ENCODE peak calls at places on chromosomes 7 and 10, in seven cellular contexts. E is fibroblast of lung; W is astrocyte; B is CD8-positive, alpha-beta memory T cell; O is HCT116; S is AG04450; N is GM23338. Y is an unnamed sample.

GRCh38 chr10:110481948-110482347 is 15.8 kb upstream of the DUSP5 start:
- DNase-seq in E (no peak), W (no peak), B (no peak), O (no peak), S (no peak), N (no peak), Y (no peak)

GRCh38 chr7:13148548-13148947 is 461.1 kb downstream of the ARL4A start:
- DNase-seq in E (no peak), W (no peak), B (no peak), O (no peak), S (no peak), N (no peak), Y (no peak)

GRCh38 chr10:126080879-126081331 is 184.5 kb downstream of the FANK1 start:
- DNase-seq in E (peak), W (peak), B (no peak), O (no peak), S (peak), N (no peak), Y (no peak)

GRCh38 chr10:71964669-71965515 is 697 bp downstream of the CHST3 start:
- DNase-seq in E (peak), W (peak), B (no peak), O (no peak), S (no peak), N (peak), Y (no peak)

GRCh38 chr7:3399858-3400257 is 98.8 kb downstream of the SDK1 start:
- DNase-seq in E (peak), W (peak), B (no peak), O (peak), S (no peak), N (peak), Y (no peak)

GRCh38 chr7:82319674-82320118 is 123.9 kb downstream of the CACNA2D1 start:
- DNase-seq in E (peak), W (peak), B (no peak), O (no peak), S (peak), N (no peak), Y (peak)

GRCh38 chr7:149819961-149820340 is 18.2 kb upstream of the ZNF862 start:
- DNase-seq in E (no peak), W (no peak), B (no peak), O (no peak), S (no peak), N (no peak), Y (peak)

GRCh38 chr7:83704564-83704963 is 55.6 kb upstream of the SEMA3E start:
- DNase-seq in E (no peak), W (no peak), B (no peak), O (no peak), S (no peak), N (no peak), Y (no peak)

GRCh38 chr7:24718977-24719491 is 38.2 kb downstream of the GSDME start:
- DNase-seq in E (no peak), W (no peak), B (no peak), O (no peak), S (no peak), N (no peak), Y (no peak)

GRCh38 chr10:1380075-1380793 is 324.0 kb downstream of the WDR37 start:
- DNase-seq in E (no peak), W (no peak), B (no peak), O (no peak), S (no peak), N (no peak), Y (peak)

GRCh38 chr7:30974605-30975256 is 11.0 kb downstream of the GHRHR start:
- DNase-seq in E (peak), W (peak), B (no peak), O (peak), S (no peak), N (peak), Y (peak)

GRCh38 chr7:111210996-111211395 is 120.1 kb downstream of the LRRN3 start:
- DNase-seq in E (peak), W (peak), B (no peak), O (no peak), S (no peak), N (no peak), Y (no peak)

GRCh38 chr10:101007099-101007711 is 7.6 kb downstream of the LZTS2 start:
- DNase-seq in E (peak), W (no peak), B (no peak), O (no peak), S (no peak), N (no peak), Y (no peak)

GRCh38 chr7:5643280-5643679 is 138.2 kb downstream of the RNF216 start:
- DNase-seq in E (no peak), W (no peak), B (peak), O (no peak), S (no peak), N (peak), Y (no peak)

GRCh38 chr10:44971935-44972792 is 6.4 kb downstream of the DEPP1 start:
- DNase-seq in E (no peak), W (no peak), B (no peak), O (no peak), S (no peak), N (no peak), Y (no peak)

GRCh38 chr10:5506751-5507648 is 7.6 kb upstream of the CALML5 start:
- DNase-seq in E (no peak), W (no peak), B (no peak), O (no peak), S (no peak), N (no peak), Y (peak)

GRCh38 chr7:47804767-47805545 is 143.3 kb downstream of the PKD1L1 start:
- DNase-seq in E (no peak), W (peak), B (no peak), O (no peak), S (no peak), N (no peak), Y (no peak)

GRCh38 chr10:124612611-124613498 is 131.3 kb downstream of the FAM53B start:
- DNase-seq in E (peak), W (peak), B (peak), O (peak), S (no peak), N (peak), Y (no peak)

GRCh38 chr7:19404912-19405329 is 259.7 kb upstream of the FERD3L start:
- DNase-seq in E (peak), W (peak), B (no peak), O (peak), S (peak), N (peak), Y (no peak)

GRCh38 chr10:32171213-32171612 is 115.0 kb upstream of the KIF5B start:
- DNase-seq in E (no peak), W (no peak), B (no peak), O (no peak), S (no peak), N (no peak), Y (no peak)

GRCh38 chr7:154844955-154845354 is 158.0 kb downstream of the PAXIP1 start:
- DNase-seq in E (no peak), W (no peak), B (no peak), O (no peak), S (no peak), N (no peak), Y (no peak)

GRCh38 chr10:114397651-114398145 is 6.6 kb downstream of the AFAP1L2 start:
- DNase-seq in E (peak), W (no peak), B (no peak), O (no peak), S (no peak), N (no peak), Y (no peak)

GRCh38 chr7:63077841-63078240 is 920.8 kb upstream of the ZNF722 start:
- DNase-seq in E (no peak), W (no peak), B (no peak), O (no peak), S (no peak), N (no peak), Y (no peak)

GRCh38 chr7:66832531-66833351 is 88.3 kb upstream of the TMEM248 start:
- DNase-seq in E (no peak), W (no peak), B (no peak), O (no peak), S (no peak), N (no peak), Y (no peak)

GRCh38 chr7:55468495-55468894 is 103.4 kb downstream of the LANCL2 start:
- DNase-seq in E (no peak), W (no peak), B (no peak), O (no peak), S (no peak), N (no peak), Y (peak)

GRCh38 chr7:55469271-55469681 is 103.0 kb downstream of the VOPP1 start:
- DNase-seq in E (no peak), W (no peak), B (peak), O (no peak), S (no peak), N (no peak), Y (no peak)

GRCh38 chr7:55467047-55467593 is 102.0 kb downstream of the LANCL2 start:
- DNase-seq in E (no peak), W (no peak), B (no peak), O (no peak), S (no peak), N (no peak), Y (peak)

GRCh38 chr7:55472928-55473725 is 99.2 kb downstream of the VOPP1 start:
- DNase-seq in E (no peak), W (no peak), B (no peak), O (no peak), S (no peak), N (no peak), Y (peak)

DNA sequence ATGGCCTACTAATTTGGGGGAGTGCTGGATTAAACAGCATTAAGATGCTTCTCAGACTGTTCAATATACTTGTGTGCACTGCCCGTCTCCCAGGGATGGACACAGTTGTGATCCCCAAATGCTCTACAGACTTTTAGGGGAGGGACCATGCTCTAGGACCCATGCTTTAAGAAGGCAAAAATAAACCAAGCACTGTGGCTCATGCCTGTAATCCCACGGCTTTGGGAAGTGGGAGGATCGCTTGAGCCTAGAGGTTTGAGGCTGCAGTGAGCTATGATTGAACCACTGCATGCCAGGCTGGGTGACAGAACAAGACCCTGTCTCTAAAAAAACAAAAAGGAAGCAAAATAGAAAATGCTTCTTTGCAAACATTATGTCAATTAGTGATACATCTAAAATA is 102.6 kb downstream of the VOPP1 start:
- DNase-seq in E (no peak), W (no peak), B (no peak), O (no peak), S (no peak), N (no peak), Y (no peak)
- H3K27ac ChIP-seq in E (no peak), W (no peak), B (no peak), O (no peak), S (no peak), N (no peak), Y (no peak)

DNA sequence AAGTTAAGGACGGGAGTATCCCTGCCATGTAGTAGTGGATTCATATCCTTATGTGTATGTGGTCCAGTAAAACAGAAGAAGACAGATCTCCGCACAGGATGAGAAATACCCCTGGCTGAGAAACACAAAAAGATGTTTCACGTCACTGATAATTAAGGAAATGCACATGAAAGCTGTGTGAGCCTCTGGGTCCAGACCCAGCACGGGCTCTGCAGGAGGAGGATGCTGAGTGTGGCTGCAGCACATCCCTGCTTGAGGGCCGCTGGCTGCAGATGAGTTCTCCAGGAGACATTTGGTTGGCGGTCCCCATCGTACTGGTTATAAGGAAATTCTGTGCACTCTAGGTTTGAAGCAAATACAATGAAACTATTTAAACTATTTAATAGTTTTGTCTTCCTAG is 8.2 kb upstream of the SUN1 start:
- DNase-seq in E (no peak), W (no peak), B (no peak), O (no peak), S (no peak), N (no peak), Y (no peak)
- H3K27ac ChIP-seq in E (peak), W (no peak), B (no peak), O (no peak), S (no peak), N (no peak), Y (peak)

DNA sequence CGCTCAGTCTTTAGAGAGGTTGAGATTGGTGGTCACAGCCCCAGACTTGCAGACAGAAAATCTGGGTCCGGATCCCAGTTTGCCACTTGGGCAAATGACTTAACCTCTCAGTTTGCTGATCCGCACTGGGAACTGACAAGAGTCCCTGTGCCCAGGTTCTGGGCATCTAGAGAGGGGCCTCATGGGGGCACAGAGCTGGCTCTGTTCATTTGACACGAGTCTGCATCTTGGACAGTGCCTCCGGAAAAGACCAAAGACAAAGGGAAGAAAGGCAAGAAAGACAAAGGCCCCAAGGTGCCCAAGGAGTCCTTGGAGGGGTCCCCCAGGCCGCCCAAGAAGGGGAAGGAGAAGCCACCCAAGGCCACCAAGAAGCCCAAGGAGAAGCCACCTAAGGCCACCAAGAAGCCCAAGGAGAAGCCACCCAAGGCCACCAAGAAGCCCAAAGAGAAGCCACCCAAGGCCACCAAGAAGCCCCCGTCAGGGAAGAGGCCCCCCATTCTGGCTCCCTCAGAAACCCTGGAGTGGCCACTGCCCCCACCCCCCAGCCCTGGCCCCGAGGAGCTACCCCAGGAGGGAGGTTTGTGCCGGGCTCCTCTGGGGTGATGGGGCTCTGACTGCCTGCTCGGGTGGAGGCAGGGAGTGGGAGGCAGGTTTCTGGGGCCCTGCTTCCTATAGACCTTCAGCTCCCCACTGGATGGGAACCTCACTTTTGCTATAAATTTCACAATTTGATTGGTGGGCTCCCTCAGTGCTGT is 2.3 kb downstream of the AEBP1 start:
- DNase-seq in E (no peak), W (no peak), B (no peak), O (no peak), S (no peak), N (no peak), Y (no peak)
- H3K27ac ChIP-seq in E (no peak), W (no peak), B (no peak), O (no peak), S (no peak), N (no peak), Y (peak)

GRCh38 chr7:76016191-76016947 is 22.0 kb upstream of the TMEM120A start:
- DNase-seq in E (peak), W (peak), B (no peak), O (no peak), S (no peak), N (no peak), Y (no peak)

GRCh38 chr7:76008156-76008687 is 13.8 kb upstream of the TMEM120A start:
- DNase-seq in E (no peak), W (no peak), B (peak), O (no peak), S (no peak), N (no peak), Y (no peak)

GRCh38 chr7:76009672-76010600 is 15.5 kb upstream of the TMEM120A start:
- DNase-seq in E (peak), W (no peak), B (no peak), O (no peak), S (no peak), N (no peak), Y (no peak)

DNA sequence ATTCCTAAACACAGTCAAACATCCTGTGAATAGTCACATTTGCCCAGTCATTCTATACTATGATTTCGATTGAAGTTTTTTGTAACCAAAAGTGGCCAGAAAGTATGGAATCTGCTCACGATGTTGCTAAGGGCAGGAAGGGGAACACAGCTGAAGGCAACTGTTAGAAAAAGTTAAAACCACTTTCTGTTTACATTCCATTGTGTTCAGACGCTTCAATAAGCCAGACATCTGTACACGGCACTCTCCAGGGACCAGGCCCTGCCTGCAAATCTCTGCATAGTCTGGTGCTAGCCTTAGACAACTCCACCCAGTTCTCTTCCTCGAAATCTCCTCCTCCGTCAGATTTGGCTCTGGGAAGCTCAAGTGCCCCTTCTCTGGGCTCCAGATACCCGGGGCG is 17.0 kb upstream of the TMEM120A start:
- DNase-seq in E (peak), W (peak), B (no peak), O (no peak), S (peak), N (no peak), Y (no peak)
- H3K27ac ChIP-seq in E (peak), W (peak), B (peak), O (no peak), S (peak), N (no peak), Y (peak)

GRCh38 chr7:45980973-45981372 is 59.9 kb upstream of the IGFBP3 start:
- DNase-seq in E (no peak), W (no peak), B (no peak), O (no peak), S (no peak), N (no peak), Y (no peak)
- H3K27ac ChIP-seq in E (no peak), W (no peak), B (no peak), O (no peak), S (no peak), N (no peak), Y (no peak)

GRCh38 chr10:35371731-35372130 is 35.4 kb downstream of the CCNY start:
- DNase-seq in E (no peak), W (no peak), B (no peak), O (no peak), S (no peak), N (no peak), Y (no peak)
- H3K27ac ChIP-seq in E (no peak), W (peak), B (no peak), O (no peak), S (no peak), N (no peak), Y (peak)

GRCh38 chr7:50676079-50676478 is 106.6 kb downstream of the GRB10 start:
- DNase-seq in E (no peak), W (no peak), B (no peak), O (no peak), S (no peak), N (no peak), Y (no peak)
- H3K27ac ChIP-seq in E (no peak), W (no peak), B (no peak), O (no peak), S (no peak), N (peak), Y (no peak)

GRCh38 chr10:43076876-43077420 is at the start of gene RET:
- DNase-seq in E (no peak), W (no peak), B (no peak), O (no peak), S (no peak), N (peak), Y (no peak)

GRCh38 chr10:43074409-43074808 is 2.5 kb upstream of the RET start:
- DNase-seq in E (no peak), W (no peak), B (no peak), O (no peak), S (no peak), N (no peak), Y (no peak)

GRCh38 chr10:43076311-43076875 is 476 bp upstream of the RET start:
- DNase-seq in E (no peak), W (no peak), B (no peak), O (no peak), S (no peak), N (peak), Y (no peak)

GRCh38 chr10:43074827-43075611 is 1.9 kb upstream of the RET start:
- DNase-seq in E (no peak), W (no peak), B (no peak), O (no peak), S (no peak), N (no peak), Y (no peak)

GRCh38 chr10:43075612-43076003 is 1.3 kb upstream of the RET start:
- DNase-seq in E (no peak), W (no peak), B (no peak), O (peak), S (no peak), N (peak), Y (no peak)
- H3K27ac ChIP-seq in E (no peak), W (no peak), B (no peak), O (no peak), S (no peak), N (no peak), Y (no peak)

GRCh38 chr7:129497156-129497555 is 5.2 kb upstream of the SMKR1 start:
- DNase-seq in E (no peak), W (no peak), B (no peak), O (no peak), S (no peak), N (no peak), Y (no peak)
- H3K27ac ChIP-seq in E (no peak), W (no peak), B (no peak), O (no peak), S (no peak), N (no peak), Y (no peak)

DNA sequence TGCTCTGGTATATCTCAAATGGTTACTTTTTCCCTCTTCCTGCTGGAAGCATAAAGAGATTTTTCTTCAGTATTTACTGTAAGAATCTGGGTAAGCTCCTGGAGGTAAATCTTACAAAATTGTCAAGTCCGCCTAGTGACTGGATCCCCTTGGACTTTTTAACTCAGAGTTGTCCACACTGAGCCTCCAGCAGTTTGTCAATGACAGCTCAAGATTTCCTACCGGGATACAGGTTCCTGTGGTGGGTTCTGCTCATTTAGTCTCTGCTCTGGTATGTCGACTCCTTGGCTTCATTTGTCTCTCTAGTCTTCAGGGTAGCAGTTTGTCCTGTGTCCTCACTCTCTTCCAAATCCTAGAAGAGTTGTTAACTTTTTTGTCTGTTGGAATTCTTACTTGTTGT is 27.0 kb downstream of the GPR37 start:
- DNase-seq in E (no peak), W (no peak), B (no peak), O (no peak), S (no peak), N (no peak), Y (no peak)
- H3K27ac ChIP-seq in E (no peak), W (no peak), B (no peak), O (no peak), S (no peak), N (no peak), Y (no peak)